ENCODE peak calls at places on chromosomes 12 and 14, in six cellular contexts. Y is CD4-positive, CD25-positive, alpha-beta regulatory T cell; G is right lobe of liver; A is breast epithelium; D is CD8-positive, alpha-beta memory T cell; W is heart right ventricle. M is an unnamed sample.

GRCh38 chr12:132510111-132510724 is 20.3 kb downstream of the FBRSL1 start:
- DNase-seq in Y (no peak), G (no peak), A (no peak), D (no peak), W (no peak), M (no peak)

GRCh38 chr12:125688881-125689280 is 623.6 kb downstream of the AACS start:
- DNase-seq in Y (no peak), G (no peak), A (no peak), D (no peak), W (no peak), M (no peak)

GRCh38 chr14:89792489-89793366 is 161.8 kb downstream of the EFCAB11 start:
- DNase-seq in Y (no peak), G (no peak), A (no peak), D (no peak), W (peak; percentile 12), M (no peak)

GRCh38 chr12:41924111-41924510 is 220.6 kb downstream of the GXYLT1 start:
- DNase-seq in Y (no peak), G (no peak), A (no peak), D (no peak), W (no peak), M (no peak)

GRCh38 chr12:44015333-44015941 is 179.6 kb downstream of the TMEM117 start:
- DNase-seq in Y (peak; percentile 39), G (no peak), A (no peak), D (peak; percentile 24), W (no peak), M (peak; percentile 83)

GRCh38 chr12:95126076-95126475 is 52.7 kb upstream of the NR2C1 start:
- DNase-seq in Y (no peak), G (no peak), A (no peak), D (no peak), W (no peak), M (no peak)

GRCh38 chr12:89082354-89082753 is 269.9 kb downstream of the DUSP6 start:
- DNase-seq in Y (no peak), G (no peak), A (no peak), D (no peak), W (no peak), M (no peak)

GRCh38 chr14:69049675-69050074 is 70.6 kb upstream of the ACTN1 start:
- DNase-seq in Y (no peak), G (no peak), A (no peak), D (no peak), W (peak; percentile 69), M (no peak)

GRCh38 chr12:122022393-122023338 is 982 bp downstream of the BCL7A start:
- DNase-seq in Y (peak; percentile 15), G (peak; percentile 50), A (no peak), D (no peak), W (no peak), M (no peak)

GRCh38 chr12:121949643-121950397 is 31.4 kb downstream of the CFAP251 start:
- DNase-seq in Y (no peak), G (no peak), A (no peak), D (no peak), W (no peak), M (no peak)

GRCh38 chr14:84036863-84037262 is 1493.1 kb upstream of the FLRT2 start:
- DNase-seq in Y (no peak), G (no peak), A (no peak), D (no peak), W (no peak), M (peak; percentile 76)

GRCh38 chr14:101070540-101071492 is 167.3 kb upstream of the RTL1 start:
- DNase-seq in Y (no peak), G (no peak), A (no peak), D (no peak), W (peak; percentile 1), M (no peak)

GRCh38 chr12:21912318-21912717 is 28.9 kb downstream of the ABCC9 start:
- DNase-seq in Y (no peak), G (no peak), A (no peak), D (no peak), W (no peak), M (no peak)

GRCh38 chr12:68530965-68531364 is 79.7 kb upstream of the RAP1B start:
- DNase-seq in Y (no peak), G (no peak), A (no peak), D (no peak), W (peak; percentile 58), M (peak; percentile 45)

GRCh38 chr12:94597268-94597667 is 53.1 kb downstream of the TMCC3 start:
- DNase-seq in Y (no peak), G (no peak), A (no peak), D (no peak), W (no peak), M (no peak)

GRCh38 chr14:61631044-61631692 is 64.1 kb upstream of the HIF1A start:
- DNase-seq in Y (no peak), G (no peak), A (no peak), D (no peak), W (no peak), M (no peak)

GRCh38 chr14:60926002-60926401 is 54.9 kb downstream of the TRMT5 start:
- DNase-seq in Y (no peak), G (no peak), A (no peak), D (no peak), W (no peak), M (no peak)

GRCh38 chr14:66624319-66624937 is 116.5 kb downstream of the GPHN start:
- DNase-seq in Y (peak; percentile 29), G (peak; percentile 52), A (no peak), D (no peak), W (peak; percentile 50), M (peak; percentile 55)

GRCh38 chr12:83665755-83666154 is 979.0 kb downstream of the TMTC2 start:
- DNase-seq in Y (no peak), G (no peak), A (no peak), D (no peak), W (no peak), M (no peak)

GRCh38 chr14:83300454-83301064 is 1766.9 kb upstream of the SEL1L start:
- DNase-seq in Y (no peak), G (no peak), A (no peak), D (no peak), W (no peak), M (no peak)

GRCh38 chr12:119177056-119177325 is 1.7 kb upstream of the HSPB8 start:
- DNase-seq in Y (no peak), G (no peak), A (no peak), D (no peak), W (no peak), M (no peak)

GRCh38 chr12:119178544-119179334 is at the start of gene HSPB8:
- DNase-seq in Y (no peak), G (peak; percentile 75), A (peak; percentile 75), D (no peak), W (peak; percentile 95), M (no peak)

GRCh38 chr12:119179335-119180021 is 747 bp downstream of the HSPB8 start:
- DNase-seq in Y (no peak), G (peak; percentile 35), A (peak; percentile 32), D (no peak), W (peak; percentile 66), M (no peak)

GRCh38 chr12:119176267-119177055 is 2.3 kb upstream of the HSPB8 start:
- DNase-seq in Y (no peak), G (peak; percentile 41), A (peak; percentile 90), D (no peak), W (peak; percentile 94), M (no peak)

DNA sequence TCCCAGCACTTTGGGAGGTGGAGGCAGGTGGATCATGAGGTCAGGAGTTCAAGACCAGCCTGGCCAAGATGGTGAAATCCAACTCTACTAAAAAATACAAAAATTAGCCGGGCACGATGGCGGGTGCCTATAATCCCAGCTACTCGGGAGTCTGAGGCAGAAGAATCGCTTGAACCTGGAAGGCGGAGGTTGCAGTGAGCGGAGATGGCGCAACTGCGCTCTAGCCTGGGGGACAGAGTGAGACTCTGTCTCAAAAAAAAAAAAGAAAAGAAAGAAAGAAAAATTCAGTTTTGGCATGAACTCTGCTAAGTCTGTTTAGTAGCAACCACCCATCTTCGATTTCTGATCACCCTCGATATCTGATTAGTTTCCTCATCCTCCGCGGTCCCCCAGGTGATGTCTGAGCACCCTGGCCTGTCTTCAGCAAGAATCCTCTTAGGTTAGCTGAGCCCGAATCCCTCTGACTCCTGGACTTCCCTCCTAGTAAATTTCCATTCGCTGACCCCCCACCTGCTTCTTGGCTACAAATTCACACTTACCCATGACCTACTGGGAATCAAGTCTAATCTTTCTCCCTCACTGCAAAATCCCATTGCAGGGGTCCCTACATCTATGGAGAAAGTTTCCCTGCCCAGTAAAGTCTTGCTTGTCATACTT is 879 bp upstream of the HSPB8 start:
- DNase-seq in Y (no peak), G (no peak), A (no peak), D (no peak), W (no peak), M (no peak)
- H3K27ac ChIP-seq in Y (no peak overlapping the region), G (no peak overlapping the region), A (no peak overlapping the region), D (no peak overlapping the region), W (peak overlapping the region; percentile 96), M (no peak overlapping the region)

GRCh38 chr14:24443053-24443683 is 592 bp upstream of the SDR39U1 start:
- DNase-seq in Y (no peak), G (no peak), A (no peak), D (no peak), W (no peak), M (no peak)
- H3K27ac ChIP-seq in Y (peak overlapping the region; percentile 96), G (peak overlapping the region; percentile 98), A (peak overlapping the region; percentile 99), D (peak overlapping the region; percentile 97), W (peak overlapping the region; percentile 95), M (peak overlapping the region; percentile 88)

GRCh38 chr14:103551338-103551762 is 11.1 kb downstream of the BAG5 start:
- DNase-seq in Y (no peak), G (peak; percentile 28), A (peak; percentile 68), D (no peak), W (no peak), M (no peak)

GRCh38 chr14:103549361-103550311 is 12.8 kb downstream of the BAG5 start:
- DNase-seq in Y (no peak), G (no peak), A (peak; percentile 67), D (no peak), W (peak; percentile 59), M (no peak)

GRCh38 chr14:103550451-103551337 is 11.8 kb downstream of the BAG5 start:
- DNase-seq in Y (no peak), G (no peak), A (no peak), D (no peak), W (no peak), M (no peak)

GRCh38 chr14:103552811-103553210 is 9.6 kb downstream of the BAG5 start:
- DNase-seq in Y (no peak), G (no peak), A (no peak), D (no peak), W (no peak), M (no peak)

DNA sequence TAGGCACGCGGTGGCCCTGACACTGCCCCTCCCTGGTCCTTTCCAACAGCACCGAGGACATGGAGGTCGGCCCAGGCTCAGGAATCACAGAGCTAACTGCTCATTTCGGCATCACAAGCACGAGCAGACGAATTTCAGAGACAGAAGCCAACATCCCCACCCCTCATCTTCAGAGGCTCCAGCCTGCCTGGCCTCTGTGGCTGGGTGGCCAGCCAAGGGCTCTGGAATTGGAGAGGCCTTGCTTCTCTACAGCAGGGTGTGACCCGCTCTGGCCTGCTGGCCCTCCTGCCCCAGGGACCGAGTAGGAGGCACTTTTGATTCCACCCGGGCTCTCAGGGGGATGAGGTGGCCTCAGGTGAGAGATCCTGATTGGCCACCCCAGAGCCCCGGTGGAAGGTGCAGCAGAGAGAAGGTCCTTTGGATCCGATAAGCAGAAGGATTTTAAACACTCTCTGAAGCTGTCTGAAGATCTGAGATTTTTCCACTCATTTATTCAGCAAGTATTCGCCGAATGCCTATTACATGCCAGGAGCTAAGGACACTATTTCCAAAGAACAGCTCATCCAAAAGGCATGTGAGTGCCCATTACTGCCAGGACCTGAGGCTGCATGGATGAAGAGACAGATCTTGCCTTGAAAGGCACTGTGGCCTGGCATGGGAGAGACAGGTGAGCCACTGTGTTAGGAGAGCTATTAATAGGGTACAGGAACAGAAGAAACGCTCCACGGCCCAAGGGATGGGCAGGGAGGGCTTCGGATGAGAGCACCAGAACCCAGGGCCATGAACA is 10.3 kb downstream of the BAG5 start:
- DNase-seq in Y (no peak), G (no peak), A (peak; percentile 93), D (no peak), W (no peak), M (no peak)
- H3K27ac ChIP-seq in Y (no peak overlapping the region), G (no peak overlapping the region), A (peak overlapping the region; percentile 98), D (no peak overlapping the region), W (peak overlapping the region; percentile 87), M (no peak overlapping the region)

GRCh38 chr12:47902131-47902639 is 2.6 kb downstream of the VDR start:
- DNase-seq in Y (no peak), G (no peak), A (no peak), D (no peak), W (no peak), M (no peak)
- H3K27ac ChIP-seq in Y (no peak overlapping the region), G (no peak overlapping the region), A (peak overlapping the region; percentile 76), D (no peak overlapping the region), W (no peak overlapping the region), M (no peak overlapping the region)